ENCODE peak calls at places on chromosome 20, in seven cellular contexts. B is astrocyte; J is heart right ventricle; V is activated T-cell treated with anti-CD3 and anti-CD28 coated beads, Interleukin-2, amount 50 U/mL, for 72 hours; K is GM23248; Q is HTR-8/SVneo; R is NAMALWA. T is an unnamed sample.

GRCh38 chr20:35319206-35320197 is 27.3 kb upstream of the FAM83C start:
- DNase-seq in B (peak; percentile 87), J (no peak), V (no peak), K (peak; percentile 58), Q (peak; percentile 66), R (no peak), T (no peak)

GRCh38 chr20:56207656-56208055 is 40.9 kb upstream of the MC3R start:
- DNase-seq in B (no peak), J (no peak), V (no peak), K (no peak), Q (no peak), R (no peak), T (no peak)

GRCh38 chr20:561437-562231 is 18.0 kb upstream of the CSNK2A1 start:
- DNase-seq in B (peak; percentile 32), J (peak; percentile 37), V (peak; percentile 57), K (peak; percentile 77), Q (peak; percentile 83), R (peak; percentile 85), T (no peak)

GRCh38 chr20:63402178-63402859 is 41.2 kb upstream of the CHRNA4 start:
- DNase-seq in B (no peak), J (no peak), V (no peak), K (peak; percentile 19), Q (no peak), R (peak; percentile 39), T (peak; percentile 77)

GRCh38 chr20:10963717-10964266 is 290.0 kb upstream of the JAG1 start:
- DNase-seq in B (no peak), J (no peak), V (no peak), K (no peak), Q (no peak), R (no peak), T (no peak)

GRCh38 chr20:53578492-53579222 is 15.0 kb downstream of the ZNF217 start:
- DNase-seq in B (peak; percentile 69), J (no peak), V (peak; percentile 72), K (peak; percentile 93), Q (peak; percentile 96), R (peak; percentile 94), T (no peak)

GRCh38 chr20:34771680-34772081 is 53.8 kb downstream of the NCOA6 start:
- DNase-seq in B (peak; percentile 11), J (no peak), V (no peak), K (peak; percentile 37), Q (no peak), R (no peak), T (no peak)

GRCh38 chr20:8536219-8536618 is 404.2 kb downstream of the PLCB1 start:
- DNase-seq in B (no peak), J (no peak), V (no peak), K (no peak), Q (no peak), R (no peak), T (no peak)

GRCh38 chr20:54633903-54634302 is 158.5 kb downstream of the DOK5 start:
- DNase-seq in B (no peak), J (no peak), V (no peak), K (no peak), Q (no peak), R (no peak), T (no peak)

GRCh38 chr20:57450419-57450818 is 59.2 kb downstream of the RBM38 start:
- DNase-seq in B (no peak), J (peak; percentile 42), V (no peak), K (peak; percentile 56), Q (peak; percentile 62), R (peak; percentile 78), T (peak; percentile 77)

GRCh38 chr20:63651942-63652191 is 1.4 kb downstream of the STMN3 start:
- DNase-seq in B (no peak), J (no peak), V (no peak), K (no peak), Q (no peak), R (no peak), T (peak; percentile 86)

GRCh38 chr20:44068780-44069191 is 118.2 kb downstream of the JPH2 start:
- DNase-seq in B (no peak), J (no peak), V (peak; percentile 46), K (no peak), Q (no peak), R (no peak), T (no peak)

GRCh38 chr20:998431-998830 is 3.7 kb downstream of the RSPO4 start:
- DNase-seq in B (no peak), J (no peak), V (no peak), K (peak; percentile 14), Q (no peak), R (no peak), T (no peak)

GRCh38 chr20:9331707-9332435 is 182.5 kb upstream of the LAMP5 start:
- DNase-seq in B (no peak), J (no peak), V (no peak), K (no peak), Q (no peak), R (no peak), T (no peak)

GRCh38 chr20:3678198-3678597 is 3.6 kb downstream of the ADAM33 start:
- DNase-seq in B (no peak), J (no peak), V (no peak), K (no peak), Q (no peak), R (no peak), T (no peak)

GRCh38 chr20:32457476-32457986 is 99.4 kb downstream of the ASXL1 start:
- DNase-seq in B (peak; percentile 51), J (peak; percentile 60), V (no peak), K (peak; percentile 87), Q (no peak), R (peak; percentile 38), T (peak; percentile 83)

GRCh38 chr20:58524814-58525213 is 9.6 kb upstream of the APCDD1L start:
- DNase-seq in B (peak; percentile 94), J (no peak), V (no peak), K (peak; percentile 66), Q (peak; percentile 88), R (no peak), T (peak; percentile 85)

GRCh38 chr20:32495949-32496348 is 89.2 kb downstream of the NOL4L start:
- DNase-seq in B (no peak), J (no peak), V (no peak), K (no peak), Q (no peak), R (no peak), T (peak; percentile 77)

GRCh38 chr20:50226093-50226974 is 35.7 kb downstream of the CEBPB start:
- DNase-seq in B (peak; percentile 58), J (no peak), V (peak; percentile 35), K (peak; percentile 73), Q (peak; percentile 75), R (no peak), T (no peak)

GRCh38 chr20:33656783-33657703 is 5.1 kb upstream of the C20orf144 start:
- DNase-seq in B (no peak), J (no peak), V (no peak), K (no peak), Q (no peak), R (no peak), T (no peak)

GRCh38 chr20:41701596-41702350 is 83.6 kb upstream of the CHD6 start:
- DNase-seq in B (no peak), J (no peak), V (no peak), K (peak; percentile 61), Q (no peak), R (no peak), T (no peak)

GRCh38 chr20:50584687-50585086 is 74.5 kb downstream of the PTPN1 start:
- DNase-seq in B (no peak), J (no peak), V (no peak), K (peak; percentile 46), Q (no peak), R (no peak), T (peak; percentile 64)

GRCh38 chr20:52379723-52380336 is 188.3 kb upstream of the ZFP64 start:
- DNase-seq in B (no peak), J (peak; percentile 33), V (peak; percentile 27), K (peak; percentile 53), Q (peak; percentile 55), R (peak; percentile 30), T (no peak)

GRCh38 chr20:26243731-26244130 is 547.1 kb upstream of the ZNF337 start:
- DNase-seq in B (no peak), J (no peak), V (no peak), K (peak; percentile 3), Q (no peak), R (no peak), T (no peak)

GRCh38 chr20:53897884-53898557 is 172.4 kb downstream of the BCAS1 start:
- DNase-seq in B (no peak), J (no peak), V (no peak), K (no peak), Q (no peak), R (no peak), T (no peak)

GRCh38 chr20:15141880-15142279 is 804.5 kb upstream of the FLRT3 start:
- DNase-seq in B (no peak), J (no peak), V (no peak), K (no peak), Q (no peak), R (no peak), T (no peak)

GRCh38 chr20:50996901-50997830 is 25.7 kb downstream of the KCNG1 start:
- DNase-seq in B (peak; percentile 60), J (no peak), V (no peak), K (peak; percentile 81), Q (peak; percentile 60), R (no peak), T (no peak)

GRCh38 chr20:32442630-32443029 is 84.5 kb downstream of the ASXL1 start:
- DNase-seq in B (no peak), J (no peak), V (no peak), K (no peak), Q (no peak), R (no peak), T (no peak)

GRCh38 chr20:49990310-49990720 is 7.5 kb downstream of the SNAI1 start:
- DNase-seq in B (peak; percentile 25), J (no peak), V (no peak), K (peak; percentile 71), Q (no peak), R (no peak), T (no peak)

GRCh38 chr20:41133709-41134361 is 3.5 kb upstream of the PLCG1 start:
- DNase-seq in B (no peak), J (no peak), V (peak; percentile 64), K (no peak), Q (no peak), R (peak; percentile 60), T (peak; percentile 99)

GRCh38 chr20:5596401-5597193 is 153.6 kb upstream of the SHLD1 start:
- DNase-seq in B (no peak), J (no peak), V (no peak), K (no peak), Q (no peak), R (no peak), T (no peak)

GRCh38 chr20:46253391-46253790 is 54.9 kb downstream of the CDH22 start:
- DNase-seq in B (no peak), J (no peak), V (no peak), K (peak; percentile 22), Q (peak; percentile 66), R (no peak), T (no peak)

GRCh38 chr20:20939006-20939405 is 167.2 kb downstream of the LINC00237 start:
- DNase-seq in B (no peak), J (no peak), V (no peak), K (no peak), Q (no peak), R (no peak), T (no peak)

GRCh38 chr20:59925894-59926293 is 7.5 kb downstream of the SYCP2 start:
- DNase-seq in B (no peak), J (no peak), V (no peak), K (no peak), Q (no peak), R (no peak), T (no peak)

GRCh38 chr20:10077081-10077471 is 42.3 kb downstream of the ANKEF1 start:
- DNase-seq in B (no peak), J (no peak), V (peak; percentile 6), K (no peak), Q (no peak), R (no peak), T (no peak)